ENCODE peak calls at places on chromosomes 7 and 10, in six cellular contexts. U, O, E, J, A and D are unnamed samples.

GRCh38 chr7:12317675-12318074 is 86.0 kb downstream of the VWDE start:
- DNase-seq in U (no peak), O (no peak), E (no peak), J (no peak), A (no peak), D (no peak)

GRCh38 chr10:48773580-48773979 is 88.9 kb downstream of the WDFY4 start:
- DNase-seq in U (no peak), O (no peak), E (no peak), J (no peak), A (no peak), D (peak)

GRCh38 chr7:68697821-68698280 is 900.4 kb upstream of the AUTS2 start:
- DNase-seq in U (peak), O (no peak), E (no peak), J (no peak), A (no peak), D (no peak)

GRCh38 chr7:139613971-139614411 is 90.5 kb downstream of the CLEC2L start:
- DNase-seq in U (no peak), O (no peak), E (no peak), J (no peak), A (no peak), D (peak)

GRCh38 chr10:127243490-127244272 is 47.3 kb upstream of the INSYN2A start:
- DNase-seq in U (peak), O (no peak), E (peak), J (no peak), A (peak), D (peak)

GRCh38 chr10:126058507-126058906 is 162.1 kb downstream of the FANK1 start:
- DNase-seq in U (peak), O (peak), E (no peak), J (no peak), A (no peak), D (no peak)

GRCh38 chr7:123846217-123846891 is 1.4 kb downstream of the HYAL4 start:
- DNase-seq in U (no peak), O (no peak), E (no peak), J (no peak), A (no peak), D (peak)

GRCh38 chr7:93461350-93461749 is 113.2 kb downstream of the CALCR start:
- DNase-seq in U (no peak), O (no peak), E (no peak), J (no peak), A (no peak), D (no peak)

GRCh38 chr7:132419538-132419937 is 156.7 kb downstream of the PLXNA4 start:
- DNase-seq in U (no peak), O (no peak), E (no peak), J (no peak), A (peak), D (no peak)

GRCh38 chr10:68043030-68043429 is 32.1 kb downstream of the HERC4 start:
- DNase-seq in U (no peak), O (no peak), E (no peak), J (peak), A (peak), D (no peak)

GRCh38 chr10:15112657-15113056 is 15.5 kb downstream of the RPP38 start:
- DNase-seq in U (no peak), O (no peak), E (no peak), J (no peak), A (no peak), D (peak)

GRCh38 chr10:31320598-31321211 is 1.7 kb downstream of the ZEB1 start:
- DNase-seq in U (peak), O (peak), E (peak), J (peak), A (peak), D (peak)

GRCh38 chr10:34405611-34406462 is 409.3 kb downstream of the PARD3 start:
- DNase-seq in U (no peak), O (no peak), E (no peak), J (no peak), A (peak), D (no peak)

GRCh38 chr7:124810605-124811004 is 45.0 kb upstream of the GPR37 start:
- DNase-seq in U (no peak), O (no peak), E (no peak), J (no peak), A (no peak), D (no peak)

GRCh38 chr7:39413866-39414668 is 152.1 kb upstream of the YAE1 start:
- DNase-seq in U (peak), O (peak), E (peak), J (peak), A (peak), D (peak)

GRCh38 chr10:86313621-86314041 is 53.0 kb downstream of the GRID1 start:
- DNase-seq in U (peak), O (no peak), E (no peak), J (no peak), A (no peak), D (peak)

GRCh38 chr10:125007436-125007835 is 65.5 kb downstream of the ZRANB1 start:
- DNase-seq in U (no peak), O (no peak), E (no peak), J (no peak), A (no peak), D (no peak)

GRCh38 chr7:130926021-130926691 is 192.1 kb upstream of the KLF14 start:
- DNase-seq in U (no peak), O (no peak), E (no peak), J (no peak), A (no peak), D (no peak)

GRCh38 chr10:74371696-74372095 is 220.7 kb downstream of the ADK start:
- DNase-seq in U (no peak), O (no peak), E (no peak), J (no peak), A (peak), D (no peak)

DNA sequence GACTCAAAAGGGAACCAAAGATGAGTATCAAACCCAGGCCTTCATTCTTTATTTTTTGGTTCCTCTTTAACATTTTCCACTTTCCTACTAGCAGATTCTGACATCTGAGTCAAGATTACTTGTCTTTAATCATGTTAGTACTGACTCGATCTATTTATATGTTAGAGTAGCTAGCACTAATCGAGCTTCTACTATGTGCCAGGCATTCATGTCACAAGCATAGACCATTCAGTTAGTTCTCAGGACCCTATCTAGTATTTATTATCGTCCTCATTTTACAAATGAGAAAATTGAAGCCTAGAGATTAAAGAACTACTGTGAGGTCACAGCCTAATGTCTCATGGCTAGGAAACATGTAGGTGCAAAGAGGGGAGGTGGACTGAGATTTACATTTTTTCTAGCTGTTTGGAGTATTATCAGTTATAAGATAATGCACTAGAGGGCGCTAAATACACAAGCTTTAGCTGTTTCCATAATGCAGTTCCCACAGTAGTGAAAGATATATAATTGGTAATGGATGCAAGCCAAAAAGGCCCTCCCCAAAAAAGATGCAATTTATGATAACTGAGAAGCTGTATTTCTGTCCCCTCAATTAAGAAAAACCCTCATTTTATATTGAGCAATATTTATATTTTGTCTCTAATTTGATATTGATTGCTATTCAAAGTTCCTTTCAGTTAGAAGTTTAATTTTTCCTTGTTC is 32.9 kb upstream of the KMT2E start:
- DNase-seq in U (no peak), O (no peak), E (peak), J (peak), A (peak), D (no peak)
- TF ChIP-seq CTCF in U (peak), O (peak), E (peak), J (peak), A (peak), D (peak)

GRCh38 chr7:35551682-35552081 is 143.3 kb downstream of the HERPUD2 start:
- DNase-seq in U (no peak), O (no peak), E (no peak), J (no peak), A (no peak), D (peak)
- TF ChIP-seq CTCF in U (no peak), O (no peak), E (no peak), J (no peak), A (no peak), D (peak)

DNA sequence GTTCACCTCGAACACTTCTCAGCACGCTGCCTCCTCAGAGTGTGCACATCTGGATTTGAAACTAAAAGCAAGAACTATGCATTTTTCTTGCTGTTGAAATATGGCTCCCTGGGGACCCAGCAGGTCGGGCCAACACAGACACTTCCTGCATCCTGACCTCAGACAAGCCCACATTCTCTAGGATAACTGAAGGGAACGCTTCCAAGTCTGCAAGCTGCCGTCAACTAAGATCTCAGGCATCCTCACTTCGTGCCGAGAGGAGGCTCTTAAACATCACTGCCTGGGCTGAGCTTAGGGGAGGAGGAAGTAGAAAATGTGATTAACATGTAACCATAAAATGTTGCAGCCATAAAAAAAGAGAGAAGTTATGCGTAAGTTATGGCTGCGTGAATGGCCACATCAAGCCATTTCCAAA is 65.5 kb downstream of the PYROXD2 start:
- DNase-seq in U (no peak), O (no peak), E (no peak), J (peak), A (peak), D (no peak)
- TF ChIP-seq CTCF in U (no peak), O (no peak), E (no peak), J (no peak), A (peak), D (no peak)

GRCh38 chr7:33108591-33108930 is 643 bp downstream of the RP9 start:
- DNase-seq in U (peak), O (no peak), E (peak), J (peak), A (no peak), D (no peak)
- TF ChIP-seq CTCF in U (no peak), O (peak), E (no peak), J (no peak), A (no peak), D (peak)